ENCODE peak calls at places on chromosomes 2 and 18, in four cellular contexts. I is B cell, Y is GM23338, Z is tibial artery. V is an unnamed sample.

GRCh38 chr2:3630631-3631030 is 27.4 kb upstream of the ALLC start:
- DNase-seq in Y (no peak), I (no peak), Z (no peak), V (no peak)

GRCh38 chr2:97695744-97696143 is 17.6 kb upstream of the ZAP70 start:
- DNase-seq in I (no peak), Y (no peak), Z (no peak), V (no peak)

GRCh38 chr2:28355521-28356094 is 37.0 kb upstream of the FOSL2 start:
- DNase-seq in I (no peak), Z (peak), Y (no peak), V (peak)

GRCh38 chr2:195498176-195498575 is 158.8 kb upstream of the SLC39A10 start:
- DNase-seq in Z (no peak), Y (peak), I (no peak), V (no peak)

GRCh38 chr18:2302628-2303516 is 268.4 kb downstream of the METTL4 start:
- DNase-seq in I (no peak), Y (no peak), Z (no peak), V (no peak)

GRCh38 chr2:85648619-85649018 is 19.4 kb downstream of the SFTPB start:
- DNase-seq in Z (no peak), I (no peak), Y (peak), V (no peak)

GRCh38 chr18:32349728-32350395 is 120.8 kb downstream of the GAREM1 start:
- DNase-seq in I (no peak), Y (no peak), Z (peak), V (no peak)

GRCh38 chr2:38750011-38750792 is 959 bp downstream of the SRSF7 start:
- DNase-seq in Z (peak), I (peak), Y (no peak), V (peak)

GRCh38 chr2:45707034-45707433 is 55.6 kb downstream of the PRKCE start:
- DNase-seq in Y (no peak), I (no peak), Z (no peak), V (no peak)

GRCh38 chr2:68375522-68376040 is 10.5 kb downstream of the PLEK start:
- DNase-seq in Z (no peak), Y (no peak), I (no peak), V (no peak)

GRCh38 chr2:205706769-205707375 is 24.6 kb downstream of the NRP2 start:
- DNase-seq in I (peak), Y (no peak), Z (peak), V (no peak)

GRCh38 chr18:22547807-22548561 is 130.3 kb upstream of the CTAGE1 start:
- DNase-seq in Z (no peak), Y (no peak), I (no peak), V (no peak)

GRCh38 chr2:230687498-230687897 is 25.1 kb upstream of the CAB39 start:
- DNase-seq in Y (no peak), I (no peak), Z (no peak), V (no peak)

GRCh38 chr2:223591596-223591995 is 10.6 kb downstream of the SCG2 start:
- DNase-seq in I (no peak), Y (no peak), Z (no peak), V (no peak)

GRCh38 chr2:69965756-69966447 is 4.5 kb upstream of the ASPRV1 start:
- DNase-seq in Y (no peak), Z (peak), I (no peak), V (no peak)

GRCh38 chr2:121004950-121005349 is 269.3 kb downstream of the GLI2 start:
- DNase-seq in I (no peak), Z (no peak), Y (no peak), V (no peak)

GRCh38 chr2:44171018-44171417 is 2.3 kb downstream of the PPM1B start:
- DNase-seq in Y (no peak), Z (no peak), I (no peak), V (no peak)

GRCh38 chr2:80567991-80568390 is 263.4 kb upstream of the LRRTM1 start:
- DNase-seq in Z (no peak), Y (no peak), I (no peak), V (no peak)

GRCh38 chr18:43869451-43870008 is 592.2 kb upstream of the SYT4 start:
- DNase-seq in Y (no peak), Z (no peak), I (no peak), V (no peak)

GRCh38 chr2:121220995-121221394 is 64.0 kb downstream of the TFCP2L1 start:
- DNase-seq in Y (no peak), I (no peak), Z (no peak), V (no peak)

GRCh38 chr2:237487496-237487895 is 445 bp downstream of the MLPH start:
- DNase-seq in I (no peak), Y (no peak), Z (no peak), V (no peak)

GRCh38 chr2:7022486-7022885 is 105.3 kb downstream of the RNF144A start:
- DNase-seq in I (no peak), Y (no peak), Z (no peak), V (no peak)

GRCh38 chr2:7060602-7061435 is 143.6 kb downstream of the RNF144A start:
- DNase-seq in Z (peak), I (no peak), Y (no peak), V (no peak)

GRCh38 chr18:2050016-2050415 is 521.3 kb downstream of the METTL4 start:
- DNase-seq in Z (no peak), I (no peak), Y (no peak), V (peak)

GRCh38 chr2:229971298-229971790 is 49.0 kb downstream of the FBXO36 start:
- DNase-seq in Z (no peak), I (no peak), Y (no peak), V (no peak)

GRCh38 chr2:181352158-181352557 is 105.0 kb upstream of the ITGA4 start:
- DNase-seq in I (peak), Y (no peak), Z (no peak), V (no peak)

GRCh38 chr2:165617720-165618119 is 148.2 kb downstream of the CSRNP3 start:
- DNase-seq in I (no peak), Z (no peak), Y (no peak), V (no peak)

GRCh38 chr2:164786787-164787186 is 54.8 kb downstream of the COBLL1 start:
- DNase-seq in I (no peak), Y (no peak), Z (no peak), V (no peak)

GRCh38 chr2:88481937-88482336 is 29.4 kb upstream of the FOXI3 start:
- DNase-seq in Y (peak), Z (no peak), I (no peak), V (peak)

GRCh38 chr2:238645095-238645494 is 202.8 kb upstream of the TWIST2 start:
- DNase-seq in Y (no peak), I (no peak), Z (no peak), V (no peak)

GRCh38 chr2:151860613-151861146 is 32.5 kb upstream of the ARL5A start:
- DNase-seq in Z (no peak), I (no peak), Y (no peak), V (no peak)

GRCh38 chr2:68771211-68771721 is 36.7 kb downstream of the ARHGAP25 start:
- DNase-seq in Z (no peak), I (no peak), Y (no peak), V (no peak)

GRCh38 chr2:65746919-65747678 is 314.7 kb upstream of the SPRED2 start:
- DNase-seq in I (no peak), Z (no peak), Y (peak), V (peak)

GRCh38 chr18:76307293-76307690 is 187.8 kb downstream of the ZNF516 start:
- DNase-seq in Z (no peak), Y (no peak), I (no peak), V (no peak)

DNA sequence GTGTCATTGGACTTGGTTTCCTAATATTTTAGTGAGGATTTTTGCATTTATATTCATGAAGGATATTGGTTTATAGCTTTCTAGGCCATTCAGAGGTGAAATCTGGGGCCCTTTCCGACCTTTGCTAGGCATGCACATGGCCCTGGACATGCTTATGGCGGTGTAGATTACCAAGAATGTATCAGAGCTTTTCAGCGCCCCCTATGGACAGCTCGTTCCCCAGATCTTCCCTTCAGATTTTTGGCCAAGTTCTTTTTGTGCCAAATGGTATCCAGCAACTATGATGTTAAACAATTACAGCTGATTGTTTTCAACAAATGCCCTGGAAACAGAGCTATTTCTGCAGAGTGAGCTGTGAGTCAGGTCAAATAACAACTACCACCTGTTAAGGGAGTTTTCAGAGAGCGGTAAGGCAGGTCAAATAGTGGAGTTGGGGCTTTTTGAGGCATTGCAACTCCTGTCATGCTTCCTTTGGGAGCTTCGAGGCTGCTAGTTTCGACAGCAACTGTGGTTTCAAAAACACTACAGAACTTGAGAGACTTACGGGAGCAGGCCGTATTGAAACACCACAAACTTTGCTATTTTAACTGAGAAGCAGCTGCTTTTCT is 188.3 kb downstream of the ZNF516 start:
- DNase-seq in I (no peak), Z (no peak), Y (peak), V (no peak)
- TF ChIP-seq CTCF in I (no peak), Z (no peak), Y (peak), V (no peak)

DNA sequence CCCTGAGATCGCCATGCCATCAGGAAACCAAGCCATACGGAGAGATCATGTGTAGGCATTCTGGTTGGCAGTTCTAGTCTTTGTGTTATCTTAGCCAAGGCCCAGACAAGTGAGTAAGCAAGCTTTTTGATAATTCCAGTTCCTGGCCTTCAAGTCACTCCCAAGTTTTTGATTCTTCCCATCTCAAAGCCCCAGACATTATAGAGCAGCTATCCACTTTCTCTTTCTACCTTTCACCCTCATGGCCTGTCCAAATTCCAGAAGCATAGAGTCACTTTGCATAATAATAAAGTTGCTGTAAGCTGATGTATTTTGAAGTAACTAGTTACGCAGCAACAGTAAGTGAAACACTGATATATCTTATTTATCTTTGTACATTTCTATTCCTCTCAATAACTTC is 26.8 kb upstream of the IL1RL1 start:
- DNase-seq in I (no peak), Y (no peak), Z (no peak), V (no peak)
- TF ChIP-seq CTCF in I (no peak), Y (no peak), Z (no peak), V (no peak)

DNA sequence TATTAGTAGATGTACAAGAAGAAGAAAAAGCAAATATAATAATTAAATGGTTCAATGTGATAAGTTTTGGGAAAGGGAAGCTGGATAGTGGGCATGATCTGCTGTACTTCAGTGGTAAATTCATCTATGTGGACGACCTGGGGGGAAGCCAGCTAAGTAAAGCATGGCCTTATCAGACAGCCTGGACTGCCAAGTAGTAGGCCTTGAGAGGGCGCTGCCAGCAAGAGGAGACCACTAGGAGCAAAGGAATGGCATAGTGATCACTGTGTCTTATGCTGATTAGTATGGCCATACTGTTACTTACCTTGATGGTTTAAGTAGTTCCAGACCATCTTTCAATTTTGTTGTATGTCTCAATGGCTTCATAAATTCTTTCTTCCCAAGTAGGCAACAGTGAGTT is 287.6 kb downstream of the SETBP1 start:
- DNase-seq in I (no peak), Z (no peak), Y (peak), V (no peak)
- TF ChIP-seq CTCF in I (no peak), Z (no peak), Y (peak), V (no peak)

GRCh38 chr2:71224457-71224856 is 2.4 kb downstream of the PAIP2B start:
- DNase-seq in I (no peak), Y (no peak), Z (no peak), V (no peak)

GRCh38 chr2:71220743-71221142 is 6.2 kb downstream of the PAIP2B start:
- DNase-seq in Z (no peak), Y (no peak), I (no peak), V (no peak)

GRCh38 chr2:71224935-71225334 is 2.0 kb downstream of the PAIP2B start:
- DNase-seq in Y (no peak), Z (no peak), I (no peak), V (no peak)

GRCh38 chr2:71226391-71226964 is 425 bp downstream of the PAIP2B start:
- DNase-seq in I (peak), Z (no peak), Y (peak), V (peak)

GRCh38 chr2:71223767-71224333 is 3.1 kb downstream of the PAIP2B start:
- DNase-seq in Y (peak), Z (no peak), I (peak), V (peak)
- TF ChIP-seq CTCF in Y (peak), Z (peak), I (no peak), V (peak)

V was measured in nephron progenitor cell.